ENCODE peak calls at places on chromosomes 1 and 21, in six cellular contexts. M, X, H, R, Y and S are unnamed samples.

GRCh38 chr21:45709696-45710268 is 66.3 kb downstream of the PCBP3 start:
- DNase-seq in M (no peak), X (no peak), H (no peak), R (no peak), Y (no peak), S (no peak)

GRCh38 chr1:66556161-66556611 is 22.2 kb downstream of the SGIP1 start:
- DNase-seq in M (no peak), X (no peak), H (no peak), R (no peak), Y (no peak), S (no peak)

GRCh38 chr1:170663441-170664282 is at the start of gene PRRX1:
- DNase-seq in M (no peak), X (no peak), H (no peak), R (no peak), Y (no peak), S (no peak)

GRCh38 chr1:171438441-171438840 is 46.9 kb upstream of the PRRC2C start:
- DNase-seq in M (peak; percentile 61), X (no peak), H (peak; percentile 97), R (peak; percentile 92), Y (no peak), S (no peak)

GRCh38 chr1:38291906-38292521 is 245.4 kb upstream of the POU3F1 start:
- DNase-seq in M (no peak), X (no peak), H (no peak), R (no peak), Y (peak; percentile 8), S (no peak)

GRCh38 chr1:219465247-219466093 is 147.4 kb downstream of the ZC3H11B start:
- DNase-seq in M (no peak), X (no peak), H (peak; percentile 15), R (no peak), Y (peak; percentile 30), S (no peak)

GRCh38 chr1:41539416-41539800 is 54.9 kb upstream of the EDN2 start:
- DNase-seq in M (no peak), X (no peak), H (no peak), R (no peak), Y (no peak), S (no peak)

GRCh38 chr1:76541618-76542017 is 325.7 kb upstream of the ST6GALNAC5 start:
- DNase-seq in M (no peak), X (no peak), H (no peak), R (no peak), Y (no peak), S (no peak)

GRCh38 chr1:100543640-100544039 is 5.7 kb downstream of the GPR88 start:
- DNase-seq in M (peak; percentile 55), X (peak; percentile 50), H (no peak), R (no peak), Y (peak; percentile 69), S (no peak)

GRCh38 chr1:227948493-227949260 is 945 bp upstream of the WNT9A start:
- DNase-seq in M (no peak), X (no peak), H (no peak), R (no peak), Y (peak; percentile 52), S (no peak)

GRCh38 chr21:38503588-38503987 is 5.3 kb upstream of the ERG start:
- DNase-seq in M (no peak), X (no peak), H (peak; percentile 57), R (no peak), Y (no peak), S (no peak)

GRCh38 chr1:194658090-194658439 is 1471.7 kb upstream of the B3GALT2 start:
- DNase-seq in M (peak; percentile 21), X (no peak), H (peak; percentile 18), R (peak; percentile 20), Y (no peak), S (no peak)

GRCh38 chr1:168019407-168019806 is 82.5 kb upstream of the MPC2 start:
- DNase-seq in M (no peak), X (no peak), H (no peak), R (no peak), Y (no peak), S (no peak)

GRCh38 chr1:924619-925323 is 1.0 kb downstream of the SAMD11 start:
- DNase-seq in M (no peak), X (peak; percentile 72), H (no peak), R (no peak), Y (no peak), S (no peak)

GRCh38 chr21:27077501-27077900 is 110.6 kb upstream of the ADAMTS5 start:
- DNase-seq in M (no peak), X (no peak), H (no peak), R (no peak), Y (no peak), S (no peak)

GRCh38 chr1:159884296-159884695 is 15.7 kb downstream of the CFAP45 start:
- DNase-seq in M (no peak), X (no peak), H (no peak), R (no peak), Y (no peak), S (no peak)

GRCh38 chr1:228037401-228038386 is 30.9 kb downstream of the WNT3A start:
- DNase-seq in M (no peak), X (no peak), H (peak; percentile 40), R (no peak), Y (peak; percentile 91), S (no peak)

GRCh38 chr1:24912359-24913273 is 17.5 kb downstream of the RUNX3 start:
- DNase-seq in M (no peak), X (no peak), H (no peak), R (no peak), Y (no peak), S (no peak)

GRCh38 chr1:204617256-204618147 is 68.0 kb downstream of the LRRN2 start:
- DNase-seq in M (no peak), X (no peak), H (no peak), R (no peak), Y (no peak), S (no peak)

GRCh38 chr1:226690460-226690982 is 48.6 kb downstream of the ITPKB start:
- DNase-seq in M (no peak), X (no peak), H (no peak), R (no peak), Y (no peak), S (peak; percentile 62)

GRCh38 chr1:240824238-240824637 is 212.3 kb upstream of the GREM2 start:
- DNase-seq in M (no peak), X (no peak), H (no peak), R (no peak), Y (no peak), S (no peak)

GRCh38 chr1:67825596-67825995 is 7.7 kb downstream of the GNG12 start:
- DNase-seq in M (no peak), X (no peak), H (no peak), R (no peak), Y (no peak), S (no peak)

GRCh38 chr1:209863766-209864485 is 36.2 kb downstream of the UTP25 start:
- DNase-seq in M (no peak), X (no peak), H (no peak), R (no peak), Y (no peak), S (no peak)

GRCh38 chr1:203131548-203132200 is 4.1 kb downstream of the ADORA1 start:
- DNase-seq in M (no peak), X (no peak), H (no peak), R (no peak), Y (no peak), S (no peak)

GRCh38 chr1:108610073-108610472 is 50.2 kb downstream of the EEIG2 start:
- DNase-seq in M (no peak), X (no peak), H (peak; percentile 33), R (no peak), Y (no peak), S (no peak)

GRCh38 chr1:221284028-221284427 is 404.8 kb downstream of the HLX start:
- DNase-seq in M (peak; percentile 16), X (no peak), H (peak; percentile 42), R (peak; percentile 58), Y (no peak), S (no peak)

GRCh38 chr1:208604295-208604694 is 360.1 kb upstream of the PLXNA2 start:
- DNase-seq in M (no peak), X (no peak), H (peak; percentile 62), R (no peak), Y (peak; percentile 61), S (no peak)

GRCh38 chr21:27511241-27511640 is 544.4 kb upstream of the ADAMTS5 start:
- DNase-seq in M (no peak), X (no peak), H (no peak), R (no peak), Y (no peak), S (no peak)

GRCh38 chr1:205064301-205064700 is 20.0 kb downstream of the TMEM81 start:
- DNase-seq in M (no peak), X (no peak), H (no peak), R (no peak), Y (no peak), S (no peak)

GRCh38 chr1:77671836-77672235 is 10.6 kb downstream of the ZZZ3 start:
- DNase-seq in M (no peak), X (no peak), H (peak; percentile 36), R (no peak), Y (no peak), S (no peak)